ENCODE peak calls at places on chromosomes 1 and 21, in four cellular contexts. One of them, this sample, is unnamed.

GRCh38 chr21:28207776-28208175 is 784.9 kb downstream of the LTN1 start:
- DNase-seq in heart left ventricle: no peak
- DNase-seq in body of pancreas: no peak
- DNase-seq in tibial nerve: no peak
- DNase-seq in this sample: no peak

GRCh38 chr1:99685516-99686180 is 39.7 kb downstream of the PALMD start:
- DNase-seq in heart left ventricle: peak; percentile 74
- DNase-seq in body of pancreas: peak; percentile 71
- DNase-seq in tibial nerve: peak; percentile 66
- DNase-seq in this sample: peak; percentile 19

GRCh38 chr1:12756756-12757433 is 10.9 kb downstream of the CFAP107 start:
- DNase-seq in heart left ventricle: no peak
- DNase-seq in body of pancreas: no peak
- DNase-seq in tibial nerve: no peak
- DNase-seq in this sample: no peak

GRCh38 chr1:5620997-5621396 is 371.2 kb downstream of the NPHP4 start:
- DNase-seq in heart left ventricle: no peak
- DNase-seq in body of pancreas: peak; percentile 20
- DNase-seq in tibial nerve: no peak
- DNase-seq in this sample: peak; percentile 8

GRCh38 chr1:210291786-210292275 is 36.9 kb upstream of the HHAT start:
- DNase-seq in heart left ventricle: no peak
- DNase-seq in body of pancreas: no peak
- DNase-seq in tibial nerve: no peak
- DNase-seq in this sample: no peak

GRCh38 chr21:26709090-26709489 is 136.0 kb upstream of the CYYR1 start:
- DNase-seq in heart left ventricle: no peak
- DNase-seq in body of pancreas: no peak
- DNase-seq in tibial nerve: no peak
- DNase-seq in this sample: no peak

GRCh38 chr1:171948491-171948890 is 107.2 kb downstream of the DNM3 start:
- DNase-seq in heart left ventricle: no peak
- DNase-seq in body of pancreas: no peak
- DNase-seq in tibial nerve: no peak
- DNase-seq in this sample: no peak

GRCh38 chr1:172778461-172779455 is 119.9 kb downstream of the FASLG start:
- DNase-seq in heart left ventricle: no peak
- DNase-seq in body of pancreas: no peak
- DNase-seq in tibial nerve: no peak
- DNase-seq in this sample: no peak

GRCh38 chr1:243926299-243926698 is 76.3 kb upstream of the AKT3 start:
- DNase-seq in heart left ventricle: no peak
- DNase-seq in body of pancreas: no peak
- DNase-seq in tibial nerve: no peak
- DNase-seq in this sample: no peak

GRCh38 chr1:19313636-19313959 is 1.5 kb downstream of the SLC66A1 start:
- DNase-seq in heart left ventricle: no peak
- DNase-seq in body of pancreas: no peak
- DNase-seq in tibial nerve: no peak
- DNase-seq in this sample: no peak

GRCh38 chr1:19310720-19311502 is 1.0 kb downstream of the AKR7A2 start:
- DNase-seq in heart left ventricle: peak; percentile 54
- DNase-seq in body of pancreas: no peak
- DNase-seq in tibial nerve: no peak
- DNase-seq in this sample: no peak

GRCh38 chr1:19312782-19313635 is 883 bp downstream of the SLC66A1 start:
- DNase-seq in heart left ventricle: no peak
- DNase-seq in body of pancreas: no peak
- DNase-seq in tibial nerve: no peak
- DNase-seq in this sample: no peak

GRCh38 chr1:19311503-19311930 is 427 bp downstream of the AKR7A2 start:
- DNase-seq in heart left ventricle: peak; percentile 70
- DNase-seq in body of pancreas: no peak
- DNase-seq in tibial nerve: no peak
- DNase-seq in this sample: peak; percentile 23

DNA sequence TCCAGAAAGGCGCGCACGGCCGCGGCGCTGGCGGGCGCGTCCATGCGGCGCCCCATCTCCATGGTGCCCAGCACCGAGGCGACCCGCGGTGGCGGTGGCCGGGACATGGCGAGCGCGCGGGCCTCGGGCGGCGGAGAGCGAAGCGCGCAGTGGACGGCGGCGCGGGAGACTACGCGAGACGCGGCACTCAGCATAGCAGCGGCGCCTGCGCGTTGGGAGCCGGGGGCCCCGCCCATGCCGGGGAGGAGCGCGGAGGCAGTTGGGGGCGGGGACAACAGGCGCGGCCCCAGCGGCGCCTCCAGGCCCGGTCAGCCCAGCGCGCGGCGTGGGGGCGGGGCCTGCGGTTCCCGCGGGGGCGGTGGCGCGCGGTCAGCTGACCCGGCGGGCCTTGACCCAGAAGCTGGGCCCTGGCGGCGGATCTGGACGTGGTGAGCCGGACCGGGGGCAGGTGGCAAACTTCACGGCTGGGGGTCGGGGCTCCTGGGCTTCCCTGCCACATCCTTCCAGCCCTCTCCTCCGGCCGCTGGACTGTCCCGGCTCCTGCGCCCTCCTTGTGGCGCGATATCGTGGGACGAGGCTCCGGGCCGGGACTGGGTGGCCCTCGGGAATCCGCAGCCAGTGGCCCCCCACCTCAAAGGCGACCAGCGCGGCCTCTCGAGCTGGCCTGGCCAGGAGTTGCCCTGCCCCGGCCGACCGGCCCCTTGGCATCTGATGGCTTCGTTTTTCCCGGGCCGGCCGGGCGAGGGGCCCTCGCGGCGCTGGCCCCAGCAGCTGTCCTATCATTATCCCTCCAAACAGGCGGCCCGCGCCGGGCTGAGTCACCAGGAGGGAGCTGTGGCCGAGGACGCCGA is at the start of the genes AKR7A2 and SLC66A1:
- DNase-seq in heart left ventricle: peak; percentile 97
- DNase-seq in body of pancreas: peak; percentile 93
- DNase-seq in tibial nerve: peak; percentile 85
- DNase-seq in this sample: peak; percentile 85
- TF ChIP-seq POLR2A in heart left ventricle: peak; percentile 79
- TF ChIP-seq POLR2A in body of pancreas: peak; percentile 83
- TF ChIP-seq POLR2A in tibial nerve: peak; percentile 82
- TF ChIP-seq POLR2A in this sample: peak; percentile 83

GRCh38 chr21:25582164-25582563 is 25.1 kb downstream of the MRPL39 start:
- DNase-seq in heart left ventricle: no peak
- DNase-seq in body of pancreas: no peak
- DNase-seq in tibial nerve: no peak
- DNase-seq in this sample: no peak
- TF ChIP-seq POLR2A in heart left ventricle: no peak
- TF ChIP-seq POLR2A in body of pancreas: no peak
- TF ChIP-seq POLR2A in tibial nerve: no peak
- TF ChIP-seq POLR2A in this sample: no peak

GRCh38 chr1:116254776-116255175 is 118.3 kb upstream of the ATP1A1 start:
- DNase-seq in heart left ventricle: no peak
- DNase-seq in body of pancreas: no peak
- DNase-seq in tibial nerve: no peak
- DNase-seq in this sample: no peak
- TF ChIP-seq POLR2A in heart left ventricle: no peak
- TF ChIP-seq POLR2A in body of pancreas: no peak
- TF ChIP-seq POLR2A in tibial nerve: no peak
- TF ChIP-seq POLR2A in this sample: no peak

GRCh38 chr1:226939439-226940028 is 560 bp upstream of the COQ8A start:
- DNase-seq in heart left ventricle: peak; percentile 88
- DNase-seq in body of pancreas: peak; percentile 69
- DNase-seq in tibial nerve: no peak
- DNase-seq in this sample: peak; percentile 33
- TF ChIP-seq POLR2A in heart left ventricle: peak; percentile 89
- TF ChIP-seq POLR2A in body of pancreas: peak; percentile 98
- TF ChIP-seq POLR2A in tibial nerve: peak; percentile 96
- TF ChIP-seq POLR2A in this sample: peak; percentile 99

DNA sequence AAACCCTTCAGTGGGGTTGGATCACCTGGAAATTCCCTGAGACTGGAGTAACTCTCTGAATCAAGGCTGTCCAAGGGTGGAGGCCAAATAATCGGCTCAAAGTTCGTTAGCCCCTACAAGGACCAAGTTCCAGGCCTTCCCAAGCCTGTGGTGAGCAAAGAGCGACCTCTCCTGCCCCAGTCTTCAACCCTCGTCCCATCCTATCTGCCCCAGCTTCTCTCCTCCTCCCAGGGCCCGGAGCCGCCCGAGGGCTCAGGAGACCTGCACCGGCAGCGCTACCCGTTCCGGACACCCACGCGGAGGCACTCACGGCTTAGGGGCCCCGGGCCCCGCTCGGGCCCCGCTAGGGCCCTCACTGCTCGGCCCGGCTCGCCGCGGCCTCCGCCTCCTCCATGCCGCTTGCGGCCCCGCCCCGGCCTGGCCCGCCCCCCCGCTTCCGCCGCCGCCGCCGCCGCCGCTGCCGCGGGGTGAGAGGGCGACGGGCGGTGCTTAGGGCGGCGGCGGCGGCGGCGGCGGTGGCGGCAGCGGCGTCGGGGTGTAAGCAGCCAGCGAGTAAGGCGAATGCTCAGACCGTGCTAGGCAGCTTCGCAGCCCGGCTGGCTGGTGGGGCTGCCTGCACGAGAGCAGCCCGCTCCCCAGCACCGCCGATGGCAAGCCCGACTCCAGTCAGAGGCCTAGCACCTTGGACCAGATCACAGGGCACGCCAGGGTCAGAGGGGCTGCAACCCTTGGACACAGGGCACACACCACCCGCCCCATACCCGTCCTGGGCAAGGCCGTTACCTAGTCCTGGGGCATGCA is at the start of gene POMGNT1:
- DNase-seq in heart left ventricle: peak; percentile 87
- DNase-seq in body of pancreas: peak; percentile 70
- DNase-seq in tibial nerve: peak; percentile 51
- DNase-seq in this sample: peak; percentile 83
- TF ChIP-seq POLR2A in heart left ventricle: peak; percentile 73
- TF ChIP-seq POLR2A in body of pancreas: peak; percentile 86
- TF ChIP-seq POLR2A in tibial nerve: peak; percentile 66
- TF ChIP-seq POLR2A in this sample: peak; percentile 70